ENCODE peak calls at places on chromosomes 7 and 10, in ten cellular contexts. V is gastrocnemius medialis, P is upper lobe of left lung, Q is suprapubic skin, D is IMR-90, N is A549, K is K562, G is stomach, J is body of pancreas, X is HCT116. Y is an unnamed sample.

GRCh38 chr7:137862358-137862757 is 15.6 kb upstream of the DGKI start:
- DNase-seq in G (no peak), X (no peak), N (no peak), K (no peak), D (no peak), Q (no peak), V (no peak), P (no peak), J (no peak), Y (no peak)

GRCh38 chr7:18693401-18693800 is 197.9 kb downstream of the HDAC9 start:
- DNase-seq in P (peak; percentile 33), N (no peak), G (no peak), X (peak; percentile 16), J (peak; percentile 20), V (peak; percentile 21), Q (no peak), K (no peak), D (peak; percentile 89), Y (no peak)

GRCh38 chr7:99102809-99103690 is 40.9 kb downstream of the SMURF1 start:
- DNase-seq in D (peak; percentile 92), X (no peak), K (no peak), J (no peak), P (no peak), N (peak; percentile 60), Q (no peak), V (no peak), G (no peak), Y (no peak)

GRCh38 chr10:103747193-103747865 is 108.0 kb downstream of the SH3PXD2A start:
- DNase-seq in D (peak; percentile 37), G (no peak), V (no peak), N (no peak), X (no peak), Q (no peak), K (no peak), P (no peak), J (no peak), Y (no peak)

GRCh38 chr7:50202052-50202555 is 102.4 kb upstream of the IKZF1 start:
- DNase-seq in K (no peak), P (no peak), V (no peak), Q (no peak), D (no peak), N (no peak), G (no peak), J (no peak), X (no peak), Y (no peak)

GRCh38 chr7:107354639-107355038 is 115.2 kb upstream of the GPR22 start:
- DNase-seq in P (no peak), G (no peak), J (no peak), D (no peak), V (no peak), Q (no peak), N (no peak), K (no peak), X (no peak), Y (no peak)

GRCh38 chr10:97901381-97901780 is 51.7 kb downstream of the GOLGA7B start:
- DNase-seq in Q (no peak), X (no peak), J (no peak), D (no peak), G (no peak), N (no peak), P (no peak), V (no peak), K (no peak), Y (no peak)

GRCh38 chr7:68441610-68442009 is 1156.7 kb upstream of the AUTS2 start:
- DNase-seq in Q (no peak), J (no peak), G (no peak), K (no peak), N (no peak), D (no peak), P (no peak), X (no peak), V (no peak), Y (no peak)

GRCh38 chr7:116805100-116805544 is 57.3 kb upstream of the CAPZA2 start:
- DNase-seq in P (no peak), J (no peak), V (peak; percentile 85), D (peak; percentile 76), Q (no peak), G (no peak), X (no peak), K (no peak), N (no peak), Y (no peak)

GRCh38 chr10:34768261-34768971 is 46.7 kb downstream of the PARD3 start:
- DNase-seq in J (peak; percentile 88), Q (peak; percentile 83), D (peak; percentile 21), K (no peak), V (peak; percentile 91), N (peak; percentile 44), G (peak; percentile 89), P (peak; percentile 91), X (no peak), Y (peak; percentile 83)

GRCh38 chr10:119270893-119271361 is 63.6 kb downstream of the GRK5 start:
- DNase-seq in G (peak; percentile 91), V (no peak), X (peak; percentile 41), N (peak; percentile 50), J (peak; percentile 69), Q (no peak), P (peak; percentile 93), K (peak; percentile 62), D (peak; percentile 51), Y (peak; percentile 95)

GRCh38 chr10:71440506-71441035 is 43.9 kb downstream of the CDH23 start:
- DNase-seq in G (no peak), V (no peak), J (no peak), P (no peak), Q (no peak), D (no peak), K (no peak), N (no peak), X (no peak), Y (no peak)

DNA sequence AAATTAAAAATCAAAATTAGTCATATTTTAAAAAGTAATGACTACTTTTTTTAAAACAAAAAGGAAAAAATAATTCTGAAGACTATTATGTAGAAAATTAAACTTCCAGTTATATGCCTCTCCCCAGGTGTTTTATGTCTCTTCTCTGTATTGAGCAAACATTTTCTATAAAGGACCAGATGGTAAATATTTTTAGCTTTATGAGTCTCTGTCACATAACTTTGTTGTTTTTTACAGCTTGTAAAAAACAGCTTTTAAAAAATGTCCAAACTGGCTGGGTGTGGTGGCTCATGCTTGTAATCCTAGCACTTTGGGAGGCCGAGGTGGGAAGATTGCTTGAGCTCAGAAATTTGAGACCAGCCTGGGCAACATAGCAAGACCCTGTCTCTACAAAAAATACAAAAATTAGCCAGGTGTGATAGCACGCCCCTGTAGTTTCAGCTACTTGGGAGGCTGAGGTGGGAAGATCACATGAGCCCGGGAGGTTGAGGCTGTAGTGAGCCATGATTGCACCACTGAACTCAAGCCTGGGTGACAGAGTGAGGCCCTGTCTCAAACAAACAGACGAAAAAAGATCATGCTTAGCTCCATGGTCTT is 23.5 kb downstream of the GARS1 start:
- DNase-seq in P (no peak), G (no peak), D (no peak), J (no peak), N (no peak), K (no peak), V (no peak), Q (no peak), X (no peak), Y (no peak)
- H3K27ac ChIP-seq in P (no peak overlapping the region), G (no peak overlapping the region), D (no peak overlapping the region), J (no peak overlapping the region), N (no peak overlapping the region), K (no peak overlapping the region), V (no peak overlapping the region), Q (no peak overlapping the region), X (no peak overlapping the region), Y (no peak overlapping the region)

DNA sequence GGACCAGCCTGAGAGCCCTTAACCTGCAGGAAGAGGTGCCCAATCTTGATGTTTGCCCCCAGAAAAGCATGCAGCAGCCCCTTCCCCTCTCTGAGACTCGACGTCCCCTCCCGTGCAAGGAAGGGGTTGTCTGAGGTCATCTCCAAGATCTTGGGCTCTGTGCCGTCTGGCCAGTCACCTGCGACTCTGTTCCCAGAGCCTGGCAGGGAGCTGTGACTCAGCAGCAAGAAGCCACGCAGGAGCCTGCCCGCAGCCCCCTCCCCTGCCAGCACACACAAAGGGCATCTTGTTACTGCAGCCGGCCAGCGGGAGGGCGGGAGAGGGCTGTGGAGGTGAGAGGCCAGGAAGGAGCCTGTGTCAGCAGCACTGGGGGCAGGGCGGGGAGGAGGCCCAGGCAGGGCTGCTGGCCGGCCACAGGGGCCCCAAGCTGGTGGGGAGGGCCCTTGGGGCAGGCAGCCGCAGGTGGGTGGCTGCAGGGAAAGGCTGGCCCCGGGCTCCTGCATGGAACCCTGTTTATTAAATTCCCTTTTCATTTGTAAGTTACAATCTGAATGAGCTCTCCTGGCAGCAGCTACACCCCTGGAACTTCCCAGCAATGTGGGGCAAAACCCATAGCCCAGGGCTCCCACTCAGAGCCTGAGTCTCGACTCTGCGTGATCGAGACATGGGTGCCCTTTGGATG is 103.7 kb upstream of the ZMIZ1 start:
- DNase-seq in V (peak; percentile 97), D (peak; percentile 60), N (peak; percentile 63), G (peak; percentile 82), K (peak; percentile 67), J (peak; percentile 89), X (peak; percentile 81), Q (no peak), P (peak; percentile 40), Y (no peak)
- TF ChIP-seq POLR2A in V (peak; percentile 27), D (no peak), N (no peak), G (no peak), K (no peak), J (no peak), X (no peak), Q (no peak), P (no peak), Y (no peak)

GRCh38 chr10:44511601-44512000 is 126.7 kb upstream of the CXCL12 start:
- DNase-seq in J (no peak), G (no peak), Q (no peak), K (no peak), X (no peak), V (no peak), P (no peak), D (no peak), N (no peak), Y (no peak)
- H3K4me1 ChIP-seq in J (no peaks in the 10 kb centered on the region), G (no peaks in the 10 kb centered on the region), Q (no peaks in the 10 kb centered on the region), K (no peaks in the 10 kb centered on the region), X (no peaks in the 10 kb centered on the region), V (no peaks in the 10 kb centered on the region), P (no peaks in the 10 kb centered on the region), D (no peaks in the 10 kb centered on the region), N (no peaks in the 10 kb centered on the region), Y (no peaks in the 10 kb centered on the region)

DNA sequence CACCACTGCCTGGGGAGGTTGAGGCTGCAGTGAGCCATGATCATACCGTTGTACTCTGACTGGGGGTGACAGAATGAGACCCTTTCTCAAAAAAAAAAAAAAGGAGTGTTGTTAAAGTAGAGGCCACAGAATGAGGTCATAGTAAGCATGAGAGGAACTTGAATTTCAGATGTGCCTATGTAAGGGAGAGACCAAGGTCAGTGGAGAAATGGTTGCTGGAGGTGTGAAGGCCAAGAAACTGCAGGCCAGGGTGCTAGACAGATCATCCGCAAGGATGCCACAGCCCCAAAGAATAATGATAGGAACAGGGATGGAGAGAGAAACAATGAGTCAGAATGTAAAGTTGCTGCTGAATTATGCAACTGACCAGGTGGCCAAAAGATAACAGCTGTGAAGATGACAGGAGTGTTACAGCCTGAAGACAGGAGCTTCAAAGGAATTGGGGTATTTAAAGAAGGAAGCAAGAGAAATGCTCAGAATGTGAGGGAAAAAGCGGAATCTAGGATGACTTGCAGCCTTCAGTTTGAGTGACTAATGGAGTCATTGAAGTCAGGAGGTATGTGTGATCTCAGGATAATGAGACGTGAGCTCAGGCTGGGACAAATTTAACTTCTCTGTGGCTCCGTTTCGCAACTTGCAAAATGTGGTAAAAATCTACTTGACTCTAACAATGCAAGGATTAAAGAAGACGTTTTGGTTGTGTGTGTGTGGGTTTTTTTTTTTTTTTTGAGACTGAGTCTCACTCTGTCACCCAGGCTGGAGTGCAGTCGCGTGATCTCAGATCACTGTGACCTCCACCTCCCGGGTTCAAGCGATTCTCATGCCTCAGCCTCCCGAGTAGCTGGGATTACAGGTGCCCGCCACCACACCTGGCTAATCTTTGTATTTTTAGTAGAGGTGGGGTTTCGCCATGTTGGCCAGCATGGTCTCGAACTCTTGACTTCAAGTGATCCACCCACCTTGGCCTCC is 22.2 kb downstream of the TYW1B start:
- DNase-seq in Q (no peak), V (no peak), J (peak; percentile 40), G (no peak), K (peak; percentile 79), X (no peak), D (peak; percentile 82), P (peak; percentile 21), N (no peak), Y (no peak)
- H3K27ac ChIP-seq in Q (no peak overlapping the region), V (no peak overlapping the region), J (no peak overlapping the region), G (no peak overlapping the region), K (peak overlapping the region; percentile 72), X (no peak overlapping the region), D (no peak overlapping the region), P (no peak overlapping the region), N (no peak overlapping the region), Y (no peak overlapping the region)

Y was measured in heart left ventricle.